ENCODE peak calls at places on chromosomes 6 and 20, in seven cellular contexts. X is epithelial cell of esophagus; R is neuronal stem cell; D is CD8-positive, alpha-beta T cell; K is adrenal gland; Y is neural progenitor cell; E is tibial artery. I is an unnamed sample.

GRCh38 chr6:141580988-141581387 is 551.7 kb upstream of the GJE1 start:
- DNase-seq in X (peak), R (no peak), D (no peak), K (no peak), Y (no peak), E (no peak), I (no peak)

GRCh38 chr20:49928411-49929141 is 7.6 kb upstream of the RNF114 start:
- DNase-seq in X (peak), R (peak), D (peak), K (peak), Y (peak), E (peak), I (peak)

GRCh38 chr20:49579874-49580817 is 12.2 kb upstream of the PTGIS start:
- DNase-seq in X (no peak), R (no peak), D (no peak), K (no peak), Y (no peak), E (peak), I (peak)

GRCh38 chr6:15464211-15464725 is 198.6 kb downstream of the DTNBP1 start:
- DNase-seq in X (peak), R (peak), D (peak), K (no peak), Y (peak), E (no peak), I (peak)

GRCh38 chr20:22924036-22924737 is 110.9 kb upstream of the SSTR4 start:
- DNase-seq in X (peak), R (no peak), D (no peak), K (no peak), Y (no peak), E (no peak), I (peak)

GRCh38 chr6:142735182-142735581 is 209.8 kb downstream of the HIVEP2 start:
- DNase-seq in X (no peak), R (no peak), D (no peak), K (no peak), Y (no peak), E (no peak), I (no peak)

GRCh38 chr6:166420351-166420750 is 37.6 kb upstream of the MPC1 start:
- DNase-seq in X (peak), R (no peak), D (no peak), K (no peak), Y (no peak), E (no peak), I (no peak)

GRCh38 chr6:26195376-26195923 is 108.2 kb downstream of the HFE start:
- DNase-seq in X (peak), R (peak), D (peak), K (peak), Y (peak), E (peak), I (peak)

GRCh38 chr20:25014816-25015215 is 22.3 kb upstream of the APMAP start:
- DNase-seq in X (no peak), R (no peak), D (no peak), K (no peak), Y (no peak), E (peak), I (no peak)

GRCh38 chr6:42598300-42598699 is 34.5 kb downstream of the UBR2 start:
- DNase-seq in X (no peak), R (no peak), D (no peak), K (no peak), Y (no peak), E (no peak), I (no peak)

GRCh38 chr6:107670792-107671199 is 153.3 kb downstream of the SCML4 start:
- DNase-seq in X (no peak), R (no peak), D (no peak), K (peak), Y (peak), E (peak), I (peak)

GRCh38 chr6:169452117-169452868 is 198.6 kb upstream of the THBS2 start:
- DNase-seq in X (peak), R (no peak), D (no peak), K (peak), Y (no peak), E (peak), I (peak)

GRCh38 chr6:71291991-71292390 is 3.4 kb downstream of the OGFRL1 start:
- DNase-seq in X (peak), R (no peak), D (no peak), K (no peak), Y (no peak), E (no peak), I (no peak)

GRCh38 chr6:50655848-50656453 is 57.4 kb upstream of the TFAP2D start:
- DNase-seq in X (peak), R (no peak), D (no peak), K (no peak), Y (peak), E (no peak), I (peak)

GRCh38 chr6:116476021-116476678 is 15.0 kb downstream of the CALHM6 start:
- DNase-seq in X (no peak), R (no peak), D (peak), K (no peak), Y (no peak), E (no peak), I (no peak)

GRCh38 chr6:10465633-10466499 is 51.0 kb upstream of the TFAP2A start:
- DNase-seq in X (peak), R (peak), D (no peak), K (no peak), Y (peak), E (no peak), I (peak)

GRCh38 chr6:43856005-43856765 is 86.2 kb downstream of the VEGFA start:
- DNase-seq in X (peak), R (no peak), D (no peak), K (peak), Y (peak), E (no peak), I (peak)

GRCh38 chr6:104711371-104711770 is 148.3 kb downstream of the HACE1 start:
- DNase-seq in X (peak), R (no peak), D (no peak), K (no peak), Y (no peak), E (no peak), I (peak)

GRCh38 chr6:5121479-5121878 is 36.3 kb downstream of the PPP1R3G start:
- DNase-seq in X (no peak), R (no peak), D (no peak), K (peak), Y (no peak), E (no peak), I (no peak)

GRCh38 chr6:158781692-158782373 is 37.3 kb downstream of the EZR start:
- DNase-seq in X (peak), R (no peak), D (no peak), K (peak), Y (no peak), E (peak), I (no peak)

GRCh38 chr20:39706089-39706721 is 744.1 kb downstream of the DHX35 start:
- DNase-seq in X (no peak), R (no peak), D (no peak), K (no peak), Y (no peak), E (no peak), I (no peak)

GRCh38 chr6:143328885-143329284 is 121.6 kb downstream of the ADAT2 start:
- DNase-seq in X (peak), R (no peak), D (no peak), K (no peak), Y (no peak), E (no peak), I (no peak)

GRCh38 chr6:170158296-170159039 is 132.4 kb downstream of the DLL1 start:
- DNase-seq in X (no peak), R (no peak), D (no peak), K (no peak), Y (no peak), E (no peak), I (no peak)

GRCh38 chr6:114342826-114343781 is at the start of gene HS3ST5:
- DNase-seq in X (peak), R (peak), D (no peak), K (peak), Y (peak), E (no peak), I (peak)

GRCh38 chr6:114342086-114342825 is 567 bp downstream of the HS3ST5 start:
- DNase-seq in X (peak), R (peak), D (no peak), K (peak), Y (peak), E (no peak), I (peak)

GRCh38 chr6:114344971-114345274 is 2.1 kb upstream of the HS3ST5 start:
- DNase-seq in X (no peak), R (no peak), D (no peak), K (no peak), Y (no peak), E (no peak), I (no peak)

GRCh38 chr6:114344216-114344970 is 1.6 kb upstream of the HS3ST5 start:
- DNase-seq in X (no peak), R (no peak), D (no peak), K (no peak), Y (no peak), E (no peak), I (peak)

GRCh38 chr6:114343782-114344144 is 940 bp upstream of the HS3ST5 start:
- DNase-seq in X (no peak), R (no peak), D (no peak), K (no peak), Y (no peak), E (no peak), I (no peak)
- H3K4me3 ChIP-seq in X (no peak), R (peak), D (no peak), K (no peak), Y (peak), E (peak), I (peak)

GRCh38 chr6:52493669-52494068 is 73.5 kb downstream of the EFHC1 start:
- DNase-seq in X (no peak), R (no peak), D (no peak), K (no peak), Y (no peak), E (no peak), I (no peak)
- H3K4me3 ChIP-seq in X (no peak), R (no peak), D (no peak), K (no peak), Y (no peak), E (no peak), I (no peak)

GRCh38 chr20:62775206-62775605 is 21.1 kb upstream of the MRGBP start:
- DNase-seq in X (no peak), R (no peak), D (no peak), K (no peak), Y (no peak), E (no peak), I (no peak)
- H3K4me3 ChIP-seq in X (no peak), R (no peak), D (no peak), K (no peak), Y (no peak), E (no peak), I (no peak)

DNA sequence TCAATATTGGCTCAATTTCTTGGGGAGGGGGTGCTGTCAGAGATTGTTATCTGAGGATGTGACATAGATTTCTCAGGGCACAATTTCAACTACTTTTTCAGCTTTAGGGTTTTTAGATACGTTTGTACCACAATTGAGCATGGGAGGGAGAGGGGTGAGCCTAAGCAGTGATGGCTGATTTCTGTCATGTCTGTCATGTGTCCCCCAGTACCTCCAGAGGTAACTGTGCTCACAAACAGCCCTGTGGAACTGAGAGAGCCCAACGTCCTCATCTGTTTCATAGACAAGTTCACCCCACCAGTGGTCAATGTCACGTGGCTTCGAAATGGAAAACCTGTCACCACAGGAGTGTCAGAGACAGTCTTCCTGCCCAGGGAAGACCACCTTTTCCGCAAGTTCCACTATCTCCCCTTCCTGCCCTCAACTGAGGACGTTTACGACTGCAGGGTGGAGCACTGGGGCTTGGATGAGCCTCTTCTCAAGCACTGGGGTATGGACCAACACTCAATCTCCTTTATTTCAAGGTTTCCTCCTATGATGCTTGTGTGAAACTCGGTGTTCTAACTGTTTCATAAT is 3.4 kb downstream of the HLA-DRA start:
- DNase-seq in X (no peak), R (no peak), D (no peak), K (no peak), Y (no peak), E (no peak), I (no peak)
- H3K4me3 ChIP-seq in X (no peak), R (no peak), D (no peak), K (no peak), Y (no peak), E (no peak), I (no peak)